ENCODE peak calls at places on chromosomes 12 and 14, in ten cellular contexts. One of them, this sample, is unnamed.

GRCh38 chr14:75499084-75499875 is 23.0 kb upstream of the BATF start:
- DNase-seq in NB4: no peak
- DNase-seq in colonic mucosa: no peak
- DNase-seq in endothelial cell: no peak
- DNase-seq in WERI-Rb-1: no peak
- DNase-seq in heart right ventricle: no peak
- DNase-seq in lower lobe of right lung: no peak
- DNase-seq in fibroblast of mammary gland: no peak
- DNase-seq in dorsolateral prefrontal cortex: no peak
- DNase-seq in CD4-positive, alpha-beta T cell: no peak
- DNase-seq in this sample: no peak

GRCh38 chr12:130523863-130524614 is 186.4 kb downstream of the PIWIL1 start:
- DNase-seq in dorsolateral prefrontal cortex: no peak
- DNase-seq in NB4: no peak
- DNase-seq in CD4-positive, alpha-beta T cell: no peak
- DNase-seq in endothelial cell: no peak
- DNase-seq in fibroblast of mammary gland: no peak
- DNase-seq in WERI-Rb-1: no peak
- DNase-seq in colonic mucosa: no peak
- DNase-seq in lower lobe of right lung: no peak
- DNase-seq in heart right ventricle: no peak
- DNase-seq in this sample: no peak

GRCh38 chr12:78406213-78406612 is 458.4 kb upstream of the SYT1 start:
- DNase-seq in WERI-Rb-1: no peak
- DNase-seq in NB4: no peak
- DNase-seq in fibroblast of mammary gland: no peak
- DNase-seq in heart right ventricle: no peak
- DNase-seq in CD4-positive, alpha-beta T cell: no peak
- DNase-seq in endothelial cell: no peak
- DNase-seq in dorsolateral prefrontal cortex: no peak
- DNase-seq in lower lobe of right lung: no peak
- DNase-seq in colonic mucosa: no peak
- DNase-seq in this sample: no peak

GRCh38 chr12:68673788-68674187 is 13.0 kb upstream of the NUP107 start:
- DNase-seq in CD4-positive, alpha-beta T cell: no peak
- DNase-seq in endothelial cell: no peak
- DNase-seq in fibroblast of mammary gland: no peak
- DNase-seq in dorsolateral prefrontal cortex: no peak
- DNase-seq in NB4: no peak
- DNase-seq in colonic mucosa: no peak
- DNase-seq in lower lobe of right lung: no peak
- DNase-seq in WERI-Rb-1: no peak
- DNase-seq in heart right ventricle: no peak
- DNase-seq in this sample: no peak

GRCh38 chr12:49284672-49285071 is 10.3 kb upstream of the PRPH start:
- DNase-seq in CD4-positive, alpha-beta T cell: no peak
- DNase-seq in NB4: no peak
- DNase-seq in heart right ventricle: no peak
- DNase-seq in WERI-Rb-1: no peak
- DNase-seq in lower lobe of right lung: no peak
- DNase-seq in colonic mucosa: no peak
- DNase-seq in endothelial cell: no peak
- DNase-seq in fibroblast of mammary gland: no peak
- DNase-seq in dorsolateral prefrontal cortex: no peak
- DNase-seq in this sample: no peak

GRCh38 chr14:31207287-31207745 is 277 bp downstream of the HECTD1 start:
- DNase-seq in fibroblast of mammary gland: no peak
- DNase-seq in CD4-positive, alpha-beta T cell: no peak
- DNase-seq in endothelial cell: no peak
- DNase-seq in WERI-Rb-1: no peak
- DNase-seq in colonic mucosa: peak
- DNase-seq in heart right ventricle: no peak
- DNase-seq in NB4: no peak
- DNase-seq in lower lobe of right lung: no peak
- DNase-seq in dorsolateral prefrontal cortex: peak
- DNase-seq in this sample: no peak

GRCh38 chr12:122979001-122979907 is 1.2 kb upstream of the ARL6IP4 start:
- DNase-seq in lower lobe of right lung: no peak
- DNase-seq in NB4: no peak
- DNase-seq in endothelial cell: no peak
- DNase-seq in fibroblast of mammary gland: no peak
- DNase-seq in CD4-positive, alpha-beta T cell: no peak
- DNase-seq in WERI-Rb-1: no peak
- DNase-seq in dorsolateral prefrontal cortex: no peak
- DNase-seq in heart right ventricle: no peak
- DNase-seq in colonic mucosa: no peak
- DNase-seq in this sample: no peak

GRCh38 chr14:99527427-99528076 is 46.3 kb downstream of the CCNK start:
- DNase-seq in WERI-Rb-1: no peak
- DNase-seq in CD4-positive, alpha-beta T cell: no peak
- DNase-seq in dorsolateral prefrontal cortex: no peak
- DNase-seq in colonic mucosa: no peak
- DNase-seq in heart right ventricle: no peak
- DNase-seq in NB4: no peak
- DNase-seq in fibroblast of mammary gland: no peak
- DNase-seq in endothelial cell: no peak
- DNase-seq in lower lobe of right lung: no peak
- DNase-seq in this sample: no peak

GRCh38 chr14:25953532-25954144 is 644.2 kb downstream of the NOVA1 start:
- DNase-seq in WERI-Rb-1: no peak
- DNase-seq in colonic mucosa: peak
- DNase-seq in CD4-positive, alpha-beta T cell: no peak
- DNase-seq in endothelial cell: no peak
- DNase-seq in lower lobe of right lung: no peak
- DNase-seq in dorsolateral prefrontal cortex: no peak
- DNase-seq in fibroblast of mammary gland: peak
- DNase-seq in heart right ventricle: no peak
- DNase-seq in NB4: no peak
- DNase-seq in this sample: peak

GRCh38 chr14:57293851-57294837 is 25.4 kb downstream of the AP5M1 start:
- DNase-seq in WERI-Rb-1: peak
- DNase-seq in NB4: no peak
- DNase-seq in heart right ventricle: no peak
- DNase-seq in fibroblast of mammary gland: peak
- DNase-seq in endothelial cell: no peak
- DNase-seq in lower lobe of right lung: no peak
- DNase-seq in dorsolateral prefrontal cortex: no peak
- DNase-seq in colonic mucosa: no peak
- DNase-seq in CD4-positive, alpha-beta T cell: no peak
- DNase-seq in this sample: no peak

DNA sequence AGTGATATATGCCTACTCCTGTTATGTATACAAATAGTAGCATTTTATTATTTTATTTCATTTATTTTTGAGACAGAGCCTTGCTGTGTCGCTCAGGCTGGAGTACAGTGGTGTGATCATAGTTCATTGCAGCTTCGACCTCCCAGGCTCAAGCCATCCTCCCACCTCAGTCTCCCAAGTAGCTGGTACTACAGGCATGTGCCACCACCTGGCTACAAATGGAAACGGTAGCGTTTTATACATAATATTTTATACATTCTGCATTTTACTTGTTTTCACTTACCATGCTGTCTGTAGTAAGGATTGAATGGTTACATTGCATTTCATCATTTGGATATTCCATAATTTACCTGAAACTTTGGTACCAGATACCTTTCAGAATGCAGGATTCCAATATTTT is 14.1 kb downstream of the C1R start:
- DNase-seq in dorsolateral prefrontal cortex: no peak
- DNase-seq in colonic mucosa: no peak
- DNase-seq in endothelial cell: no peak
- DNase-seq in fibroblast of mammary gland: no peak
- DNase-seq in lower lobe of right lung: no peak
- DNase-seq in WERI-Rb-1: no peak
- DNase-seq in CD4-positive, alpha-beta T cell: no peak
- DNase-seq in heart right ventricle: no peak
- DNase-seq in NB4: no peak
- DNase-seq in this sample: no peak
- TF ChIP-seq CTCF in dorsolateral prefrontal cortex: no peak
- TF ChIP-seq CTCF in colonic mucosa: no peak
- TF ChIP-seq CTCF in endothelial cell: no peak
- TF ChIP-seq CTCF in fibroblast of mammary gland: no peak
- TF ChIP-seq CTCF in lower lobe of right lung: no peak
- TF ChIP-seq CTCF in WERI-Rb-1: no peak
- TF ChIP-seq CTCF in CD4-positive, alpha-beta T cell: no peak
- TF ChIP-seq CTCF in heart right ventricle: no peak
- TF ChIP-seq CTCF in NB4: no peak
- TF ChIP-seq CTCF in this sample: no peak

DNA sequence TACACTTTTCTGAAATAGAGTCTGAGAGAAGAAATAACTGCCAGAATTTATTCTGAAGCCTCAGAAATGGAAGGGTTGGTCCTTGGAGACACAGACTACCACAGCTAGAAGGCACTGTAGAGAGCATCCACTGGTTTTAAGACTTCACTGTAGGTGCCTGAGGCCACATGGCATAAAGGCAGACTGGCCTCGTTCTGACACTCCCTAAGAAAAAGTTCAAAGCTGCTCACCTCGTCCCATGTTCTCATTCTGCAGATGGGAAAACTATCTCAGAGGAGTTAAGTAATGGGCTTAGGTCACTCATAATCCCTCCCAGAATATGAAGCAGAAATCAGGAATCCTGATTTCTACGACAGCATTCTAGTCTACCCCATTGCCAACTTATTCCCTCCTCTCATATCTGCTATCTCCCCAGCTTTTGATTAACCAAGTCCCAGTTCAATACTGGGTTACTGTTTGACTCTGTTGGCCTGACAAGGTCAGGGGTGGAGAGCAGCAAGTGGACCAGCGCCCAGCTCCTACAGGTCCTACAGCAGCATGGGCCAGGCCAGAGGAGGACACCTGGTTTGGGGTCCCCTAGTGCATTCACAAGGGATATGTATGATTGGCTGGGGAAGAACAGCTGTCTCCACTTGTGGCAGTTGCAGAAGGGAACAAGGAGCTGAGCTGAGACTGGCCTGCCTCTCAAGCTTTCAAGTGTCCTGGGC is 3.7 kb downstream of the ITGA5 start:
- DNase-seq in WERI-Rb-1: no peak
- DNase-seq in NB4: peak
- DNase-seq in endothelial cell: no peak
- DNase-seq in colonic mucosa: no peak
- DNase-seq in lower lobe of right lung: no peak
- DNase-seq in fibroblast of mammary gland: peak
- DNase-seq in CD4-positive, alpha-beta T cell: no peak
- DNase-seq in dorsolateral prefrontal cortex: no peak
- DNase-seq in heart right ventricle: no peak
- DNase-seq in this sample: no peak
- TF ChIP-seq CTCF in WERI-Rb-1: no peak
- TF ChIP-seq CTCF in NB4: peak
- TF ChIP-seq CTCF in endothelial cell: no peak
- TF ChIP-seq CTCF in colonic mucosa: no peak
- TF ChIP-seq CTCF in lower lobe of right lung: no peak
- TF ChIP-seq CTCF in fibroblast of mammary gland: peak
- TF ChIP-seq CTCF in CD4-positive, alpha-beta T cell: no peak
- TF ChIP-seq CTCF in dorsolateral prefrontal cortex: no peak
- TF ChIP-seq CTCF in heart right ventricle: no peak
- TF ChIP-seq CTCF in this sample: no peak

GRCh38 chr14:21103165-21103709 is 2.4 kb downstream of the TMEM253 start:
- DNase-seq in WERI-Rb-1: no peak
- DNase-seq in CD4-positive, alpha-beta T cell: no peak
- DNase-seq in heart right ventricle: no peak
- DNase-seq in dorsolateral prefrontal cortex: no peak
- DNase-seq in colonic mucosa: no peak
- DNase-seq in endothelial cell: no peak
- DNase-seq in lower lobe of right lung: no peak
- DNase-seq in NB4: no peak
- DNase-seq in fibroblast of mammary gland: no peak
- DNase-seq in this sample: no peak

GRCh38 chr14:21101802-21102413 is 1.0 kb downstream of the TMEM253 start:
- DNase-seq in dorsolateral prefrontal cortex: no peak
- DNase-seq in heart right ventricle: no peak
- DNase-seq in lower lobe of right lung: no peak
- DNase-seq in colonic mucosa: no peak
- DNase-seq in endothelial cell: no peak
- DNase-seq in CD4-positive, alpha-beta T cell: no peak
- DNase-seq in NB4: peak
- DNase-seq in fibroblast of mammary gland: no peak
- DNase-seq in WERI-Rb-1: no peak
- DNase-seq in this sample: no peak

GRCh38 chr14:21100931-21101330 is at the start of gene TMEM253:
- DNase-seq in colonic mucosa: peak
- DNase-seq in CD4-positive, alpha-beta T cell: no peak
- DNase-seq in fibroblast of mammary gland: no peak
- DNase-seq in heart right ventricle: no peak
- DNase-seq in endothelial cell: no peak
- DNase-seq in NB4: no peak
- DNase-seq in dorsolateral prefrontal cortex: no peak
- DNase-seq in WERI-Rb-1: no peak
- DNase-seq in lower lobe of right lung: no peak
- DNase-seq in this sample: no peak

GRCh38 chr14:21103710-21104447 is 3.0 kb downstream of the TMEM253 start:
- DNase-seq in heart right ventricle: peak
- DNase-seq in CD4-positive, alpha-beta T cell: peak
- DNase-seq in lower lobe of right lung: peak
- DNase-seq in colonic mucosa: peak
- DNase-seq in endothelial cell: peak
- DNase-seq in NB4: peak
- DNase-seq in WERI-Rb-1: peak
- DNase-seq in dorsolateral prefrontal cortex: peak
- DNase-seq in fibroblast of mammary gland: peak
- DNase-seq in this sample: peak

DNA sequence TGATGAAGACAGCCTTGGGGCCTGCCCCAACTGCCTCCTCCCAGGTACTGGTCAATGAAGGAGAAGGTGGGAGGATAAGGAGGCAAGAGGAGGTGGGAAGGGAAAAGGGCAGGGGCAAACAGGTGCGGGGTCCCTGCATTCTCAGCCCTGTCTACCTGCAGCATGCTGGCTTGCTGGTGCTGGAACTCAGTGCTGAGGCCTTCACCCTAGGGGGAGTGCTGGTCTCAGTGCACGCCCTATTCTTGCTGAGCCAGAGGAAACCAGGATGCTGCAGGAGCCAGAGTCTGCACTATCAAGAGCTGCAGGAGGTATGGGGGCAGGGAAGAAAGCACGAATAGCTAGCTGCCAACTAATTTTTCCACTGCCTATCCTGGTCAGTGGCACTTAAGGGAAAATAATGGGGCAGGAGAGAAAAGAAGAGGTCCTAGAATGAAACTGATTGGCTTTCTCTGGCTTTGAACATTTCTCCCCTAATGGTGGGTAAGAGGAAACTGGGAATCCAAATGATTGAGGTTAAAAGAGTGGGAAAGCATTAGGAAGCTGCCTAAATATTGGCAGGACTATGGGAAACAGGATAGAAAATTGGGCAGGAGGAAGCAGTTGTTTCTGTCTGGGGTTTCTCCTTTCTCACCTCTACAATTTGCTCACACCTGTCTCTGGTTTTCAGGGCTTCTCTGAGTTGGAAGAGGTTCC is 1.8 kb downstream of the TMEM253 start:
- DNase-seq in fibroblast of mammary gland: no peak
- DNase-seq in endothelial cell: no peak
- DNase-seq in CD4-positive, alpha-beta T cell: no peak
- DNase-seq in WERI-Rb-1: peak
- DNase-seq in colonic mucosa: peak
- DNase-seq in dorsolateral prefrontal cortex: no peak
- DNase-seq in heart right ventricle: no peak
- DNase-seq in lower lobe of right lung: no peak
- DNase-seq in NB4: no peak
- DNase-seq in this sample: no peak
- TF ChIP-seq CTCF in fibroblast of mammary gland: no peak
- TF ChIP-seq CTCF in endothelial cell: no peak
- TF ChIP-seq CTCF in CD4-positive, alpha-beta T cell: no peak
- TF ChIP-seq CTCF in WERI-Rb-1: no peak
- TF ChIP-seq CTCF in colonic mucosa: no peak
- TF ChIP-seq CTCF in dorsolateral prefrontal cortex: no peak
- TF ChIP-seq CTCF in heart right ventricle: no peak
- TF ChIP-seq CTCF in lower lobe of right lung: no peak
- TF ChIP-seq CTCF in NB4: no peak
- TF ChIP-seq CTCF in this sample: no peak

GRCh38 chr12:12611512-12612306 is at the start of gene CREBL2:
- DNase-seq in CD4-positive, alpha-beta T cell: peak
- DNase-seq in lower lobe of right lung: peak
- DNase-seq in heart right ventricle: peak
- DNase-seq in NB4: peak
- DNase-seq in endothelial cell: peak
- DNase-seq in WERI-Rb-1: peak
- DNase-seq in colonic mucosa: peak
- DNase-seq in fibroblast of mammary gland: peak
- DNase-seq in dorsolateral prefrontal cortex: peak
- DNase-seq in this sample: peak
- TF ChIP-seq CTCF in CD4-positive, alpha-beta T cell: no peak
- TF ChIP-seq CTCF in lower lobe of right lung: no peak
- TF ChIP-seq CTCF in heart right ventricle: no peak
- TF ChIP-seq CTCF in NB4: no peak
- TF ChIP-seq CTCF in endothelial cell: no peak
- TF ChIP-seq CTCF in WERI-Rb-1: no peak
- TF ChIP-seq CTCF in colonic mucosa: no peak
- TF ChIP-seq CTCF in fibroblast of mammary gland: no peak
- TF ChIP-seq CTCF in dorsolateral prefrontal cortex: peak
- TF ChIP-seq CTCF in this sample: no peak

This sample was measured in ovary.